ENCODE peak calls at places on chromosomes 6 and 20, in four cellular contexts. K is gastrocnemius medialis, S is astrocyte, L is HCT116. Q is an unnamed sample.

GRCh38 chr20:3239867-3240775 is 1.1 kb upstream of the SLC4A11 start:
- DNase-seq in K (no peak), S (no peak), L (no peak), Q (no peak)

GRCh38 chr6:157759028-157759427 is 64.0 kb upstream of the SNX9 start:
- DNase-seq in K (no peak), S (no peak), L (no peak), Q (no peak)

GRCh38 chr6:35445691-35446090 is 6.4 kb upstream of the FANCE start:
- DNase-seq in K (no peak), S (no peak), L (no peak), Q (no peak)

GRCh38 chr6:67501738-67502137 is 1133.3 kb upstream of the ADGRB3 start:
- DNase-seq in K (no peak), S (no peak), L (no peak), Q (no peak)

GRCh38 chr6:97361286-97361685 is 78.3 kb upstream of the MMS22L start:
- DNase-seq in K (no peak), S (no peak), L (no peak), Q (no peak)

GRCh38 chr6:107113460-107114212 is 1.7 kb downstream of the BEND3 start:
- DNase-seq in K (no peak), S (no peak), L (no peak), Q (no peak)

GRCh38 chr6:65922049-65922448 is 215.0 kb upstream of the EYS start:
- DNase-seq in K (no peak), S (no peak), L (no peak), Q (no peak)

GRCh38 chr6:117414770-117415169 is 11.0 kb downstream of the ROS1 start:
- DNase-seq in K (no peak), S (peak; percentile 78), L (no peak), Q (no peak)

GRCh38 chr6:33963351-33963750 is 159.5 kb upstream of the MLN start:
- DNase-seq in K (no peak), S (no peak), L (no peak), Q (no peak)

GRCh38 chr6:110625883-110626282 is 149.5 kb upstream of the SLC22A16 start:
- DNase-seq in K (no peak), S (peak; percentile 65), L (no peak), Q (no peak)

GRCh38 chr6:111679126-111679525 is 73.4 kb upstream of the TRAF3IP2 start:
- DNase-seq in K (no peak), S (no peak), L (no peak), Q (no peak)

GRCh38 chr6:111683749-111684267 is 78.1 kb upstream of the TRAF3IP2 start:
- DNase-seq in K (peak; percentile 60), S (peak; percentile 94), L (no peak), Q (peak; percentile 80)

GRCh38 chr6:111680013-111680712 is 74.5 kb upstream of the TRAF3IP2 start:
- DNase-seq in K (no peak), S (no peak), L (no peak), Q (no peak)

GRCh38 chr6:111683126-111683525 is 77.4 kb upstream of the TRAF3IP2 start:
- DNase-seq in K (no peak), S (no peak), L (no peak), Q (no peak)

DNA sequence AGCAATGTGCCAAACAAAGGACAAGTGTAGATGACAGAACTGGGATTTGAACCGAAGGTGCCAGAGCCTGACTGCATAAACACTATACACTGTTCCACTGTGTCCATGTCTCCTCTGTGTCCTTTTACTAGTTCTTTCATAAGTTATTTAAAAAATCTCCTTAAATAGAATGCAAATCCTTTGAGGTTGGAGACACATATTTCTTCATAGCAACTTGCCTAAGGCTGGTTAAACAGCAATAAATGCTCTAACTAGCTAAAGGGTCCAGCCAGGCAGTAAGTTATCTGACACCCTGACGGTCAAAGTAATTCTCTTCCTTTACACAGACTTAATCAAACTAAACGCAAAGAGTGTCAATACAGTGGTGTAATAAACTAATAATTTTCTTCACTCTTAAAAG is 76.2 kb upstream of the TRAF3IP2 start:
- DNase-seq in K (no peak), S (no peak), L (no peak), Q (no peak)
- TF ChIP-seq CTCF in K (no peak), S (no peak), L (no peak), Q (no peak)

GRCh38 chr6:17949168-17949567 is 38.3 kb downstream of the KIF13A start:
- DNase-seq in K (no peak), S (no peak), L (no peak), Q (no peak)

GRCh38 chr6:17945575-17945974 is 41.9 kb downstream of the KIF13A start:
- DNase-seq in K (no peak), S (no peak), L (no peak), Q (no peak)

GRCh38 chr6:17948725-17949124 is 38.7 kb downstream of the KIF13A start:
- DNase-seq in K (no peak), S (no peak), L (no peak), Q (no peak)

GRCh38 chr6:17941318-17941717 is 46.1 kb downstream of the KIF13A start:
- DNase-seq in K (no peak), S (no peak), L (no peak), Q (no peak)

DNA sequence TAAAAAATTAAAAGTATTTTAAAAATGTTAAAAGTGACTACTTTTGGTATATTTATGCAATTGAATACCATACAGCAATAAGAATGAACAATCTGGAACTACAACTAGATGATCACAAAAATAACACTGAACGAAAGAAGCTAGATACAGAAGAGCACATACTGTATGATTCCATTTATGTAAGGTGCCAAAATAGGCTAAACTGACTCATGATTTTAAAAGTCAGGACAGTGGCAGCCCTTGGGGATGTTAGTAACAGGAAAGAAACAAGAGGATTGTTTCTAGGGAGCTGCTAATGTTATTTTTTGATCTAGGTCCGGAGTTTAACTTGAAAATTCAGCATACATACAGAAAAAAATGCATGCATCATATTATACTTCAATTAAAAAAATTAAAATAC is 42.3 kb downstream of the KIF13A start:
- DNase-seq in K (no peak), S (peak; percentile 55), L (no peak), Q (no peak)
- H3K4me3 ChIP-seq in K (no peak overlapping the region), S (no peak overlapping the region), L (no peak overlapping the region), Q (no peak overlapping the region)

GRCh38 chr6:26204332-26205160 is 117.3 kb downstream of the HFE start:
- DNase-seq in K (peak; percentile 66), S (peak; percentile 96), L (peak; percentile 98), Q (peak; percentile 97)
- TF ChIP-seq CTCF in K (no peak), S (peak; percentile 30), L (no peak), Q (peak; percentile 23)

DNA sequence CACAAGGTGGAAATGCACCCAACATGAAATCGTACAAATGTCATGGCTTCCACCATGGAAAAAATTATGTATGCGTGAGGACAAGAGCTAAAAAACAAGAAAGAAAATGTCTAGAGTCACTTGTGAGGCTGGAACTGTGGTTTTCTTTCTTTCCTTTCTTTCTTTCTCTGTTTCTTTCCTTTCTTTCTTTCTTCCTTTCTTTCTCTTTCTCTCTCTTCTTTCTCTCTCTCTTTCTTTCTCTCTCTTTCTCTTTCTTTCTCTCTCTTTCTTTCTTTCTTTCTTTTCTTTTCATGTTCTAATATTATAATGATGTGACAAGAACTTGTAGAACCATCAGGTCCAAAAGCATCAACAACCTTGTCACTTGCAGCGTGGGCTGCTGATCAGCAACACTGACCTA is 28.4 kb downstream of the ZNF311 start:
- DNase-seq in K (no peak), S (no peak), L (no peak), Q (no peak)
- H3K4me3 ChIP-seq in K (no peak overlapping the region), S (no peak overlapping the region), L (no peak overlapping the region), Q (no peak overlapping the region)

GRCh38 chr6:26422329-26422728 is 18.0 kb upstream of the BTN3A3 start:
- DNase-seq in K (no peak), S (no peak), L (no peak), Q (no peak)

GRCh38 chr6:26421259-26422144 is 18.8 kb upstream of the BTN3A3 start:
- DNase-seq in K (peak; percentile 69), S (peak; percentile 84), L (peak; percentile 86), Q (peak; percentile 73)

GRCh38 chr6:26415791-26416190 is 13.7 kb downstream of the BTN3A1 start:
- DNase-seq in K (no peak), S (no peak), L (no peak), Q (no peak)

GRCh38 chr6:26416288-26416687 is 14.2 kb downstream of the BTN3A1 start:
- DNase-seq in K (no peak), S (no peak), L (no peak), Q (no peak)

GRCh38 chr6:26420607-26421235 is 18.6 kb downstream of the BTN3A1 start:
- DNase-seq in K (no peak), S (peak; percentile 33), L (peak; percentile 35), Q (no peak)
- TF ChIP-seq CTCF in K (no peak), S (peak; percentile 35), L (peak; percentile 56), Q (peak; percentile 43)

DNA sequence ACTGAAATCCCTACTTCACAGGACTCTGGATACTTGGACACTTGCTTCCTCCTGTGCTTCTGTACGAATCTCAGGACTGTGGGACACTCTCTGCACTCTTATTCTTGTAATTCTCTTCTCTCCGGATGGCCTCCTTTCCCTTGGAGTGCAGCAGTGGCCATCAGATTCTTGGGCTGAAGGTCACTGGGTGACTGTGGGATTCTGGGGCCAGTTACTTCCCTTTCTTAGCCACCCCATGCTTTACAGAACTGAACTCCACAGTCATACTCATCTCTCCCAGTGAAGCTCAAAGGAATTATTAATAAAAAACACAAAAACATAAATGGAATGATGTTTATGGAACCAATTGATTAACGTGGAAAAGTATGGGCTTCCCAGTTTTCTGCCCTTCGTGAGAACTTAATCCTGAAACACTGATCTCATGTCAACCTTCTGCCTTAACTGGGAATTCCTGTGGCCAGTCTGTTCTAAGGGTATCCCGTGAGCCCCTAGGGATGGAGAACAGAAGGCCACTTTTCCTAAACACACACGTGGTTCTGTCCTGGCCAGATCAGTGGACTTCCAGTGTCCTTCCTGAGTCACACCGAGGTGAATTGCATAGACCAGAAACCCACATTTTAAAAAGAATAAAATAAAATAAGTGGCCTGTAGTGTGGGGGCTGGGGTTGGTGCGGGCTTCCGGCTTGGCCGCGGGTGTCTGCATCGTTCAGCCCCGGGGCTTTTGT is 23.6 kb upstream of the HLA-E start:
- DNase-seq in K (no peak), S (no peak), L (no peak), Q (no peak)
- H3K4me3 ChIP-seq in K (peak overlapping the region; percentile 63), S (peak overlapping the region; percentile 66), L (no peak overlapping the region), Q (peak overlapping the region; percentile 48)

GRCh38 chr6:686528-686927 is 6.4 kb downstream of the EXOC2 start:
- DNase-seq in K (no peak), S (no peak), L (no peak), Q (no peak)
- TF ChIP-seq CTCF in K (no peak), S (peak; percentile 16), L (peak; percentile 22), Q (peak; percentile 36)